ENCODE peak calls at places on chromosome 15, in nine cellular contexts. V, Z, X, I, S, M, N, R and L are unnamed samples.
A peak's percentile ranks its signal among the peaks of the same experiment; 100 is the strongest.

GRCh38 chr15:39704684-39705083 is 78.0 kb downstream of the FSIP1 start:
- DNase-seq in V (no peak), Z (no peak), X (no peak), I (no peak), S (no peak), M (no peak), N (no peak), R (no peak), L (no peak)

GRCh38 chr15:100314809-100315400 is 26.9 kb downstream of the ADAMTS17 start:
- DNase-seq in V (no peak), Z (no peak), X (no peak), I (no peak), S (no peak), M (no peak), N (no peak), R (no peak), L (no peak)

GRCh38 chr15:75204340-75205063 is 2.8 kb downstream of the C15orf39 start:
- DNase-seq in V (peak; percentile 96), Z (peak; percentile 79), X (peak; percentile 92), I (peak; percentile 88), S (peak; percentile 94), M (peak; percentile 94), N (peak; percentile 94), R (peak; percentile 91), L (peak; percentile 75)

GRCh38 chr15:101684384-101684783 is 32.2 kb upstream of the TM2D3 start:
- DNase-seq in V (no peak), Z (no peak), X (no peak), I (no peak), S (no peak), M (peak; percentile 80), N (no peak), R (no peak), L (no peak)

GRCh38 chr15:79769081-79769481 is 127.7 kb downstream of the MTHFS start:
- DNase-seq in V (peak; percentile 15), Z (no peak), X (peak; percentile 21), I (no peak), S (no peak), M (peak; percentile 71), N (no peak), R (no peak), L (no peak)

GRCh38 chr15:69749797-69750196 is 297.2 kb downstream of the RPLP1 start:
- DNase-seq in V (no peak), Z (no peak), X (no peak), I (no peak), S (no peak), M (peak; percentile 40), N (no peak), R (no peak), L (no peak)

GRCh38 chr15:48282186-48282585 is 49.0 kb upstream of the DUT start:
- DNase-seq in V (no peak), Z (no peak), X (no peak), I (no peak), S (no peak), M (no peak), N (no peak), R (no peak), L (no peak)

GRCh38 chr15:74725241-74725774 is at the start of gene CYP1A1:
- DNase-seq in V (peak; percentile 43), Z (no peak), X (no peak), I (no peak), S (no peak), M (peak; percentile 39), N (peak; percentile 77), R (no peak), L (no peak)

GRCh38 chr15:67373971-67374370 is 119.4 kb downstream of the IQCH start:
- DNase-seq in V (no peak), Z (no peak), X (no peak), I (no peak), S (no peak), M (no peak), N (no peak), R (no peak), L (no peak)

GRCh38 chr15:49423021-49423420 is at the start of gene FGF7:
- DNase-seq in V (no peak), Z (no peak), X (no peak), I (no peak), S (no peak), M (no peak), N (no peak), R (peak; percentile 9), L (no peak)

GRCh38 chr15:101803676-101804075 is 367 bp downstream of the OR4F6 start:
- DNase-seq in V (no peak), Z (no peak), X (no peak), I (no peak), S (no peak), M (no peak), N (no peak), R (no peak), L (no peak)

GRCh38 chr15:49313650-49314049 is 109.4 kb upstream of the FGF7 start:
- DNase-seq in V (no peak), Z (no peak), X (no peak), I (no peak), S (no peak), M (peak; percentile 9), N (no peak), R (no peak), L (no peak)

GRCh38 chr15:67138946-67139855 is 73.8 kb downstream of the SMAD3 start:
- DNase-seq in V (no peak), Z (no peak), X (no peak), I (no peak), S (no peak), M (no peak), N (no peak), R (no peak), L (no peak)

GRCh38 chr15:81323559-81323943 is 390 bp downstream of the STARD5 start:
- DNase-seq in V (no peak), Z (no peak), X (no peak), I (no peak), S (no peak), M (no peak), N (no peak), R (no peak), L (no peak)

GRCh38 chr15:65092046-65092770 is 15.7 kb downstream of the KBTBD13 start:
- DNase-seq in V (no peak), Z (no peak), X (no peak), I (no peak), S (no peak), M (no peak), N (no peak), R (no peak), L (no peak)

GRCh38 chr15:73985101-73985873 is 6.8 kb downstream of the STOML1 start:
- DNase-seq in V (no peak), Z (no peak), X (no peak), I (peak; percentile 37), S (no peak), M (no peak), N (peak; percentile 34), R (no peak), L (no peak)

GRCh38 chr15:82129769-82130168 is 84.0 kb upstream of the MEX3B start:
- DNase-seq in V (no peak), Z (no peak), X (no peak), I (no peak), S (no peak), M (peak; percentile 87), N (no peak), R (no peak), L (no peak)

GRCh38 chr15:49229922-49230321 is 59.9 kb downstream of the GALK2 start:
- DNase-seq in V (no peak), Z (no peak), X (no peak), I (peak; percentile 17), S (no peak), M (no peak), N (no peak), R (no peak), L (no peak)

GRCh38 chr15:95286911-95287769 is 1043.4 kb upstream of the NR2F2 start:
- DNase-seq in V (no peak), Z (peak; percentile 28), X (no peak), I (no peak), S (no peak), M (no peak), N (no peak), R (no peak), L (no peak)

GRCh38 chr15:36887214-36888017 is 212.9 kb downstream of the MEIS2 start:
- DNase-seq in V (peak; percentile 94), Z (no peak), X (no peak), I (no peak), S (no peak), M (no peak), N (no peak), R (no peak), L (no peak)
- H3K27ac ChIP-seq in V (peak overlapping the region; percentile 99), Z (no peak overlapping the region), X (peak overlapping the region; percentile 46), I (no peak overlapping the region), S (no peak overlapping the region), M (no peak overlapping the region), N (no peak overlapping the region), R (no peak overlapping the region), L (no peak overlapping the region)

DNA sequence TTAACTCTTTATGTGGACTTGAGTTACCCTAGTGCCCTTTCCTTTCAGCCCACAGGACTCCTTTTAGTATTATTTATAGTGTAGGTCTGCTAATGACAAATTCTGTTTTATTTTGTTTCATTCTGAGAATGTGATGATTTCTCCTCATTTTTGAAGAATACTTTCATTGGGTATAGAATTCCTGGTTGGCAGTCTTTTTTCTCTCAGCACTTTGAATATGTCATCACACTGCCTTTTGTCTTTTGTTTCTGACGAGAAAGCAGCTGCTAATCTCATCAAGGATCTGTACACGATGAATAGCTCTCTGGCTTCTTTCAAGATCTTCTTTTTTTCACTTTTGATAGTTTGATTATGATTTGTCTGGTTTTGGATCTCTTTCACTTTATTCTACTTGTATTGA is 37.8 kb downstream of the TICRR start:
- DNase-seq in V (no peak), Z (no peak), X (no peak), I (no peak), S (no peak), M (no peak), N (no peak), R (no peak), L (no peak)
- H3K36me3 ChIP-seq in V (peaks cover 81% of the 10 kb centered on the region), Z (peaks cover 13% of the 10 kb centered on the region), X (no peaks in the 10 kb centered on the region), I (peaks cover 92% of the 10 kb centered on the region), S (no peaks in the 10 kb centered on the region), M (peaks cover 69% of the 10 kb centered on the region), N (no peaks in the 10 kb centered on the region), R (no peaks in the 10 kb centered on the region), L (no peaks in the 10 kb centered on the region)

DNA sequence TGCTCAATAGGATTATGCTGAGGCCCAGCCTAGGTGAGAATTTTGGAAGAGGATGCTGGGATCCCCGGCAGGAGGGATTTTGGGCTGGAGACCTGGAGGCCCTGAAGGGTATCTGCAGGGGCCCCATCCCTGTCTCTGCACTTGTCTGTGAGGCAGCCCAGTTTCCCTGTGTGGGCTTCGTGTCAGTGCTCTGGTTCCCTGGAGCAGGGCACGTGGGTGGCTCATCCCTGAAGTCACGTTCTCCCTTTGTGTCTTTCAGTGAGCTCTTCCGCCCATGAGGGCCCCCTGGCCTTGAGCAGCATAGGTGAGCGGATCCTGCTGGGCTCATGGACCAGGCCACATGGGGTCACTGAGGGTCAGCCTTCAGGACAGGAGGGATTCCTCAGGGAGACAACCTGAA is 217.9 kb downstream of the SNRPN start:
- DNase-seq in V (no peak), Z (no peak), X (peak; percentile 7), I (no peak), S (no peak), M (no peak), N (no peak), R (no peak), L (no peak)
- H3K9me3 ChIP-seq in V (peaks cover 35% of the 10 kb centered on the region), Z (no peaks in the 10 kb centered on the region), X (peaks cover 84% of the 10 kb centered on the region), I (peaks cover 52% of the 10 kb centered on the region), S (peaks cover 59% of the 10 kb centered on the region), M (peaks cover 9% of the 10 kb centered on the region), N (peaks cover 26% of the 10 kb centered on the region), R (peaks cover 17% of the 10 kb centered on the region), L (peaks cover 26% of the 10 kb centered on the region)

GRCh38 chr15:31248951-31249350 is 77.7 kb upstream of the KLF13 start:
- DNase-seq in V (no peak), Z (no peak), X (no peak), I (no peak), S (no peak), M (no peak), N (peak; percentile 23), R (no peak), L (no peak)
- H3K27ac ChIP-seq in V (no peak overlapping the region), Z (no peak overlapping the region), X (no peak overlapping the region), I (no peak overlapping the region), S (no peak overlapping the region), M (no peak overlapping the region), N (no peak overlapping the region), R (no peak overlapping the region), L (no peak overlapping the region)